ENCODE peak calls at places on chromosomes 2 and 18, in four cellular contexts. K is IMR-90, B is mesenchymal stem cell, Q is neuronal stem cell. Y is an unnamed sample.
A peak's percentile ranks its signal among the peaks of the same experiment; 100 is the strongest.

GRCh38 chr2:225002039-225002655 is 40.1 kb downstream of the DOCK10 start:
- DNase-seq in K (peak; percentile 78), Q (peak; percentile 59), B (peak; percentile 70), Y (peak; percentile 81)

GRCh38 chr18:39313992-39314391 is 1748.4 kb upstream of the CELF4 start:
- DNase-seq in B (no peak), Q (no peak), K (no peak), Y (no peak)

GRCh38 chr18:50424877-50425690 is 50.2 kb downstream of the SKA1 start:
- DNase-seq in K (peak; percentile 50), B (peak; percentile 54), Q (no peak), Y (peak; percentile 56)

GRCh38 chr18:50697509-50697908 is 122.3 kb downstream of the MRO start:
- DNase-seq in K (no peak), Q (no peak), B (no peak), Y (no peak)

GRCh38 chr2:141601511-141602152 is 529.2 kb downstream of the LRP1B start:
- DNase-seq in B (no peak), Q (no peak), K (no peak), Y (no peak)

GRCh38 chr2:168272225-168272624 is 24.8 kb upstream of the STK39 start:
- DNase-seq in B (no peak), K (no peak), Q (no peak), Y (no peak)

GRCh38 chr2:150339951-150340350 is 147.5 kb downstream of the RND3 start:
- DNase-seq in K (peak; percentile 20), B (peak; percentile 34), Q (no peak), Y (no peak)

GRCh38 chr2:160674076-160674630 is 180.5 kb upstream of the RBMS1 start:
- DNase-seq in B (no peak), K (no peak), Q (no peak), Y (no peak)

GRCh38 chr2:230137902-230138539 is 69.3 kb upstream of the SLC16A14 start:
- DNase-seq in K (peak; percentile 22), B (no peak), Q (no peak), Y (no peak)

GRCh38 chr18:54805571-54806334 is 22.5 kb upstream of the RAB27B start:
- DNase-seq in B (peak; percentile 97), Q (no peak), K (peak; percentile 87), Y (peak; percentile 64)

GRCh38 chr2:65158557-65158956 is 28.7 kb upstream of the RAB1A start:
- DNase-seq in K (no peak), Q (no peak), B (no peak), Y (no peak)

GRCh38 chr2:65164379-65165023 is 34.6 kb upstream of the RAB1A start:
- DNase-seq in B (no peak), K (peak; percentile 19), Q (no peak), Y (no peak)

GRCh38 chr2:65159261-65159660 is 29.4 kb upstream of the RAB1A start:
- DNase-seq in K (no peak), B (no peak), Q (no peak), Y (no peak)

GRCh38 chr2:65159921-65160320 is 30.0 kb upstream of the RAB1A start:
- DNase-seq in Q (no peak), B (no peak), K (no peak), Y (no peak)

DNA sequence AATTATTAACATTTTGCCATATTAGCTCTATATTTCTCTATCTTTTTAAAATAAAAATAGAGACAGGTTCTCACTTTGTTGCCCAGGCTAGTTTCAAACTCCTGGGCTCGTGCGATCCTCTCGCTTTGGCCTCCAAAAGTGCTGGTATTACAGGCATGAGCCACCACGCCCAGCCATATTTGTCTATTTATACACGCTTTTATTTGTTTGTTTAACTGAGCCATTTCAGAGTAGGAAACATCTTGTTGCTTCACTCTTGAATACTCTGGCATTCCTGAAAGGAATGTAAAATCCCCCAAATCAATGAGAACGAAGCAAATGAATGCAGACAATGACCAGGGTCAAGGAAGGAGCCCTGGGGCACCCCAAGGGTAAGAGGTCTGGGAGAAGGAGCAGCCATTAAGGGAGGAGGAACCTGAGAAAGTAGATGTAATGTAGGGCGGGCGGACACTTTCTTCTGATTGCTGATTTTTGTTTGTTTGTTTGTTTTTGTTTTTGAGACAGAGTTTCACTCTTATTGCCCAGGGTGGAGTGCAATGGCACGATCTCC is 31.7 kb upstream of the RAB1A start:
- DNase-seq in B (no peak), K (no peak), Q (peak; percentile 5), Y (no peak)
- H3K4me3 ChIP-seq in B (no peak overlapping the region), K (no peak overlapping the region), Q (no peak overlapping the region), Y (no peak overlapping the region)

GRCh38 chr2:241636983-241637232 is at the start of gene THAP4:
- DNase-seq in K (no peak), B (no peak), Q (no peak), Y (peak; percentile 54)

GRCh38 chr2:241635756-241636155 is 1.2 kb downstream of the THAP4 start:
- DNase-seq in Q (no peak), B (peak; percentile 36), K (no peak), Y (peak; percentile 12)

GRCh38 chr2:241637233-241638062 is at the start of gene ATG4B:
- DNase-seq in K (peak; percentile 82), Q (peak; percentile 85), B (peak; percentile 85), Y (peak; percentile 79)

GRCh38 chr2:241638063-241638660 is 669 bp downstream of the ATG4B start:
- DNase-seq in B (peak; percentile 35), K (no peak), Q (no peak), Y (no peak)

DNA sequence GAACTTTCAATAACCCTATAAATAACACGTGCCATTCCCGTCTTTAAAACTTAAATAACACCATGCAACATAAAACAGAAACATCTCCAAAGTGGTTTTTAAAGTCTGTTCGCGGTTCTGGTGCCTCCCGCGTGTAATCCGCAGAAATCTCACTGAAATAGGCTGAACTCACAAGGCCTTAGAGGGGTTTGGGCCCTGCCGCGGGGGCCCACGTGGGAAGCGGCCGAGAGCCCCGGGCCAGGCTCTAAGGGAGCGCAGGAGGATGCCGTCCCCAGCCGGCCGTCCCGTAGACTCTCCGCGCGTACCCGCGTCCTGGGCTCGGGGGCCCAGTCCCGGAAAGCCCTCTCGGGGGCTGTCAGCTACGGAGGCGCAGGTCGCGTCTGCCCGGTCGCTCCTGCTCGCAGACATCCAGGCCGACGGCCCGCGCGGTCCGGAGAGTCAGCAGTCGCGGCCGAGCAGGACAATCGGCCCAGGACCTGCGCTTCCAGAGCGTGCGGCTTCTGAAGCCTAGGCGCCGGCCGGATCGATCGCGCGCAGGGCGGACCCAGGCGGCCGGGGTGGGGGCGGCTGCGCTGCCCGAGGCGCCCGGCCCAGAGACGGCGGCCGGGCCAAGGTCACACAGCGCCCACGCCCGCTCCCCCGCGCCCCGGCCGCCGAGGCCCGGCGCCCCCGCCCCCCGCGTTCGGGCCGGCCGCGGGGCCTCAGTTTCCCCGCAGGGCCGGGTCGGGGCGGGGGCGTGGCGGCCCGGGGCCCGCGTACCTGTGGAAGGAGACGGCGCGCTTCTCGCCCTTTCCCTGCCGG is 576 bp downstream of the THAP4 start:
- DNase-seq in K (peak; percentile 20), B (peak; percentile 66), Q (peak; percentile 40), Y (peak; percentile 58)
- H3K9ac ChIP-seq in K (peak overlapping the region; percentile 80), B (peak overlapping the region; percentile 98), Q (peak overlapping the region; percentile 85), Y (peak overlapping the region; percentile 70)

GRCh38 chr2:165794520-165794882 is 454 bp upstream of the GALNT3 start:
- DNase-seq in B (peak; percentile 72), Q (peak; percentile 14), K (peak; percentile 45), Y (peak; percentile 68)

GRCh38 chr2:165795011-165795410 is 964 bp upstream of the GALNT3 start:
- DNase-seq in B (peak; percentile 10), K (peak; percentile 16), Q (no peak), Y (no peak)

GRCh38 chr2:165793161-165793778 is 777 bp downstream of the GALNT3 start:
- DNase-seq in B (peak; percentile 52), K (no peak), Q (peak; percentile 8), Y (peak; percentile 86)

GRCh38 chr2:165791811-165792454 is 2.1 kb downstream of the GALNT3 start:
- DNase-seq in K (peak; percentile 45), B (peak; percentile 37), Q (no peak), Y (peak; percentile 78)

DNA sequence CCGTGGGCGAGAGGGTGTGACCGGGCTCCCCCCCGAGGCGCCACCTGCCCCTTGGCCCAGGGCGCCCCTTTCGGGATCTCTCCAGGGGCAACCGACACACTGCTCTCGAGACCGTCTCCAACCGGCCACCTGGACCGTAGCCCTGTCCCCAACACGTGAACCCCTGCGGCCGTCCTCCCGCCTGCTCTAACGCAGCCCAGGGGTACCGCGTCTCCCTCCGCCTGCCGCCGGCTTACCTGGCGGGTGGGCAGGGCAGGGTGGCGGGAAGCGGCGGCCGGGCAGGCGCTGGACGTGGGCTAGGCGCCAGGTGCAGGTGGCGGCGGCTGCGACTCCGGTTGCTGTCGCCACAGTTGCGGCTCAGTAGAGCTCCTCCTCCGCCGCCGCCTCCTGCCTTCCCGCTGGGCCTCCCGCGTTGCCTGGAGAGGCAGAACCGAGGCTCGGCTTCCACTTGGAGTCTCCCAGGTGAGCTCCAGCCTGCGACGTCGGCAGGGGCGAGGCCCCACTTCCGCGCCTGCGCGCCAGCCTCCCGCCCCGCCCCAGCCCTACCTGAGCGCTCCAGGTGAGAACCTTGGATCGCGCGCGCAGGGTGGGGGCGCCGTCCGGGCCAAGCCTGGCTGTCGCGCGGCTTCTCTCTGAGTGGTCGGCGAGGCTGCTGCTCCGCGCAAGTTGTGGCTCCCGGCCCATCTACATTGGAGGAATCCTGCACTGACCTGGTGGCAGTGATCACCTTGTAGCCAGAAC is at the start of gene GALNT3:
- DNase-seq in B (peak; percentile 11), Q (peak; percentile 36), K (no peak), Y (peak; percentile 97)
- H2BK120ac ChIP-seq in B (peak within 1 kb of the TSS; percentile 19), Q (no peak within 1 kb of the TSS), K (no peak within 1 kb of the TSS), Y (peak within 1 kb of the TSS; percentile 51)

GRCh38 chr2:109129921-109130725 is 1.1 kb downstream of the SH3RF3 start:
- DNase-seq in Q (no peak), B (peak; percentile 47), K (peak; percentile 56), Y (no peak)

GRCh38 chr2:109129356-109129920 is 433 bp downstream of the SH3RF3 start:
- DNase-seq in Q (peak; percentile 33), B (peak; percentile 47), K (no peak), Y (no peak)

GRCh38 chr2:109131777-109132176 is 2.8 kb downstream of the SH3RF3 start:
- DNase-seq in B (peak; percentile 24), K (no peak), Q (no peak), Y (no peak)

GRCh38 chr2:109128466-109129355 is at the start of gene SH3RF3:
- DNase-seq in K (peak; percentile 53), Q (peak; percentile 32), B (peak; percentile 71), Y (peak; percentile 39)

GRCh38 chr2:109130726-109130995 is 1.7 kb downstream of the SH3RF3 start:
- DNase-seq in K (no peak), B (no peak), Q (no peak), Y (no peak)
- H3K4me3 ChIP-seq in K (peak overlapping the region; percentile 58), B (no peak overlapping the region), Q (no peak overlapping the region), Y (no peak overlapping the region)

DNA sequence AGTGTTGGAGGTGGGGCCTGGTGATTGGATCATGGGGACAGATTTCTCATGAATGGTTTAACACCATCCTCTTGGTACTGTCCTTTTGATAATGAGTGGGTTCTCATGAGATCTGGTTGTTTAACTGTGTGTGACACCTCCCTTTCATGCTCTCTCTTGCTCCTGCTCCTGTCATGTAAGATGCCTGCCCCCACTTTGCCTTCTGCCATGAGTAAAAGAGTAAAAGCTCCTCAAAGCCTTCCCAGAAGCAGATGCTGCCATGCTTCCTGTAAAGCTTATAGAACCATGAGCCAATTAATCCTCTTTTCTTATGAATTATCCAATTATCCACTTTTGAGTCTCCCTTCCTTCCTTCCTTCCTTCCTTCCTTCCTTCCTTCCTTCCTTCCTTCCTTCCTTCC is 317.7 kb downstream of the RDH14 start:
- DNase-seq in B (no peak), K (no peak), Q (no peak), Y (no peak)
- H3K9ac ChIP-seq in B (no peak overlapping the region), K (no peak overlapping the region), Q (no peak overlapping the region), Y (no peak overlapping the region)

GRCh38 chr18:2571200-2572143 is at the start of the genes METTL4 and NDC80:
- DNase-seq in K (peak; percentile 86), B (peak; percentile 92), Q (peak; percentile 89), Y (peak; percentile 96)
- H2BK120ac ChIP-seq in K (peak within 1 kb of the TSS; percentile 99), B (no peak within 1 kb of the TSS), Q (no peak within 1 kb of the TSS), Y (peak within 1 kb of the TSS; percentile 97)